ENCODE peak calls at places on chromosomes 7 and 10, in six cellular contexts. F is cardiac muscle cell, T is neuronal stem cell, A is PC-3, N is stomach, K is aorta. B is an unnamed sample. For H3K4me1, the result is how much of the 10 kb centered on the place peaks cover.

GRCh38 chr7:102228935-102229334 is 57.7 kb upstream of the SH2B2 start:
- DNase-seq in F (no peak), T (no peak), A (no peak), N (no peak), K (no peak), B (no peak)

GRCh38 chr7:86914468-86915054 is 144.9 kb downstream of the ELAPOR2 start:
- DNase-seq in F (peak), T (no peak), A (peak), N (no peak), K (no peak), B (no peak)

GRCh38 chr10:94292448-94293118 is 70.2 kb downstream of the NOC3L start:
- DNase-seq in F (no peak), T (no peak), A (peak), N (peak), K (peak), B (no peak)

GRCh38 chr7:149714910-149715471 is 58.4 kb downstream of the ZNF467 start:
- DNase-seq in F (no peak), T (no peak), A (peak), N (peak), K (no peak), B (peak)

GRCh38 chr10:16843252-16843870 is 26.1 kb upstream of the RSU1 start:
- DNase-seq in F (peak), T (peak), A (peak), N (no peak), K (no peak), B (no peak)

GRCh38 chr7:134485202-134485601 is 26.3 kb upstream of the AKR1B1 start:
- DNase-seq in F (no peak), T (no peak), A (no peak), N (no peak), K (no peak), B (no peak)

GRCh38 chr7:158579662-158580646 is 7.7 kb downstream of the PTPRN2 start:
- DNase-seq in F (no peak), T (no peak), A (no peak), N (no peak), K (no peak), B (no peak)

GRCh38 chr7:155581107-155581830 is 34.9 kb upstream of the CNPY1 start:
- DNase-seq in F (no peak), T (no peak), A (no peak), N (no peak), K (no peak), B (no peak)

GRCh38 chr7:136956232-136956631 is 87.8 kb downstream of the CHRM2 start:
- DNase-seq in F (no peak), T (no peak), A (peak), N (no peak), K (no peak), B (no peak)

GRCh38 chr10:62036186-62037081 is 134.9 kb downstream of the ARID5B start:
- DNase-seq in F (no peak), T (no peak), A (peak), N (no peak), K (peak), B (no peak)

GRCh38 chr10:12587408-12587807 is 238.1 kb downstream of the CAMK1D start:
- DNase-seq in F (no peak), T (no peak), A (peak), N (no peak), K (no peak), B (no peak)

GRCh38 chr10:43237631-43238446 is 29.0 kb downstream of the RASGEF1A start:
- DNase-seq in F (no peak), T (no peak), A (no peak), N (no peak), K (no peak), B (no peak)

GRCh38 chr10:93656155-93656554 is 43.8 kb downstream of the PDE6C start:
- DNase-seq in F (no peak), T (no peak), A (peak), N (no peak), K (no peak), B (no peak)

GRCh38 chr10:37206132-37206531 is 80.7 kb downstream of the ANKRD30A start:
- DNase-seq in F (no peak), T (no peak), A (peak), N (no peak), K (no peak), B (no peak)

GRCh38 chr10:60734226-60734625 is 44.1 kb upstream of the CDK1 start:
- DNase-seq in F (no peak), T (no peak), A (no peak), N (no peak), K (no peak), B (no peak)

DNA sequence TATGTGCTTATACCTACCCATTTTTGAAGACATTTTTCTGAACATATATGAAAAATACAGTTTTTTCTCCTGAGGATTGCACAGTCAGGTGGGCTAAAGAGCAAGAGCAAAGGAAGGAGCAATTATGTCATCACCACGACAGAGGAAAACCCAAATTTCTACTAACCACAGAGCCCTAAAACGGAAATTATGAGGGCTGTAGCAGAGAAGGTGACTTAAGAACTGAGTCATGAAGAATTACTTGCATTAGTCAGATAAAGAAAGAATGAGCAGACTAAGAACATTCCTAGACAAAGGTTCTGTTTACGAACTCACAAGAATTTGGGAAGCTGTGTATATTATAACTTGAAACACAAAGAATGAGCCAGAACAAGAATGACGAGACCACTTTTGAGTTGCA is 974.4 kb downstream of the NXPH1 start:
- DNase-seq in F (no peak), T (no peak), A (peak), N (no peak), K (no peak), B (no peak)
- H3K4me1 ChIP-seq in F (under half), T (under half), A (under half), N (under half), K (under half), B (under half)

GRCh38 chr10:129605986-129606518 is 139.0 kb downstream of the MGMT start:
- DNase-seq in F (no peak), T (no peak), A (no peak), N (no peak), K (no peak), B (no peak)
- H3K4me3 ChIP-seq in F (no peak), T (no peak), A (no peak), N (no peak), K (no peak), B (no peak)

GRCh38 chr10:96285331-96285752 is 14.0 kb upstream of the BLNK start:
- DNase-seq in F (no peak), T (no peak), A (no peak), N (no peak), K (no peak), B (no peak)
- H3K4me1 ChIP-seq in F (under half), T (under half), A (under half), N (under half), K (under half), B (under half)

GRCh38 chr10:103168436-103168835 is 24.6 kb downstream of the NT5C2 start:
- DNase-seq in F (no peak), T (no peak), A (peak), N (no peak), K (no peak), B (no peak)
- H3K4me3 ChIP-seq in F (no peak), T (no peak), A (peak), N (no peak), K (no peak), B (no peak)

GRCh38 chr10:133306941-133307379 is 1.7 kb downstream of the TUBGCP2 start:
- DNase-seq in F (no peak), T (no peak), A (no peak), N (no peak), K (peak), B (no peak)
- H3K4me1 ChIP-seq in F (under half), T (under half), A (under half), N (half or more), K (under half), B (under half)